ENCODE peak calls at places on chromosomes 2 and 18, in nine cellular contexts. Y is hepatocyte; F is activated CD4-positive, alpha-beta T cell treated with anti-CD3 and anti-CD28 coated beads for 48 hours; Q is SK-N-SH; S is non-pigmented ciliary epithelial cell; U is fibroblast of villous mesenchyme; R is colonic mucosa; B is naive B cell; G is NT2/D1. J is an unnamed sample.

GRCh38 chr2:70123051-70123828 is 36.0 kb downstream of the PCBP1 start:
- DNase-seq in Y (peak), F (no peak), Q (no peak), S (no peak), U (peak), R (peak), B (no peak), G (peak), J (no peak)

GRCh38 chr18:22872894-22873537 is 60.1 kb upstream of the RBBP8 start:
- DNase-seq in Y (peak), F (no peak), Q (no peak), S (no peak), U (peak), R (no peak), B (no peak), G (no peak), J (peak)

GRCh38 chr2:9231291-9232165 is 24.9 kb downstream of the ASAP2 start:
- DNase-seq in Y (no peak), F (no peak), Q (no peak), S (no peak), U (no peak), R (peak), B (no peak), G (no peak), J (peak)

GRCh38 chr2:115412501-115412900 is 970.1 kb downstream of the DPP10 start:
- DNase-seq in Y (no peak), F (no peak), Q (no peak), S (no peak), U (no peak), R (no peak), B (no peak), G (no peak), J (peak)

GRCh38 chr2:229057997-229058553 is 213.0 kb downstream of the PID1 start:
- DNase-seq in Y (no peak), F (no peak), Q (no peak), S (no peak), U (no peak), R (no peak), B (no peak), G (no peak), J (no peak)

GRCh38 chr2:51219468-51219867 is 187.5 kb upstream of the NRXN1 start:
- DNase-seq in Y (no peak), F (no peak), Q (no peak), S (peak), U (no peak), R (no peak), B (no peak), G (no peak), J (no peak)

GRCh38 chr2:29719626-29720025 is 201.8 kb downstream of the ALK start:
- DNase-seq in Y (no peak), F (no peak), Q (no peak), S (no peak), U (no peak), R (no peak), B (no peak), G (no peak), J (no peak)

GRCh38 chr2:169693344-169693743 is 861 bp downstream of the CFAP210 start:
- DNase-seq in Y (no peak), F (no peak), Q (peak), S (no peak), U (no peak), R (no peak), B (peak), G (no peak), J (peak)

GRCh38 chr2:142892715-142893114 is 15.3 kb downstream of the KYNU start:
- DNase-seq in Y (no peak), F (no peak), Q (no peak), S (no peak), U (no peak), R (no peak), B (no peak), G (no peak), J (peak)

GRCh38 chr18:10099539-10100140 is 185.8 kb downstream of the VAPA start:
- DNase-seq in Y (no peak), F (no peak), Q (no peak), S (no peak), U (peak), R (no peak), B (no peak), G (no peak), J (no peak)

GRCh38 chr2:165778653-165779451 is 15.2 kb downstream of the GALNT3 start:
- DNase-seq in Y (no peak), F (peak), Q (no peak), S (no peak), U (no peak), R (no peak), B (no peak), G (peak), J (peak)

GRCh38 chr2:105934467-105934866 is 189.8 kb downstream of the NCK2 start:
- DNase-seq in Y (peak), F (peak), Q (no peak), S (no peak), U (no peak), R (no peak), B (no peak), G (no peak), J (no peak)

GRCh38 chr2:240507778-240508251 is 50.0 kb downstream of the ANKMY1 start:
- DNase-seq in Y (peak), F (no peak), Q (peak), S (no peak), U (no peak), R (no peak), B (no peak), G (no peak), J (no peak)

GRCh38 chr2:157334335-157334734 is 8.7 kb upstream of the ERMN start:
- DNase-seq in Y (no peak), F (no peak), Q (no peak), S (no peak), U (no peak), R (no peak), B (no peak), G (no peak), J (no peak)

GRCh38 chr2:30629866-30630265 is 177.4 kb downstream of the CAPN13 start:
- DNase-seq in Y (peak), F (no peak), Q (no peak), S (peak), U (peak), R (no peak), B (no peak), G (no peak), J (no peak)

GRCh38 chr2:40957508-40957907 is 505.6 kb upstream of the SLC8A1 start:
- DNase-seq in Y (no peak), F (no peak), Q (no peak), S (no peak), U (no peak), R (no peak), B (peak), G (no peak), J (no peak)

GRCh38 chr2:222709191-222709891 is 37.9 kb downstream of the MOGAT1 start:
- DNase-seq in Y (peak), F (peak), Q (no peak), S (peak), U (peak), R (peak), B (no peak), G (no peak), J (peak)

GRCh38 chr18:22503803-22504202 is 86.1 kb upstream of the CTAGE1 start:
- DNase-seq in Y (peak), F (no peak), Q (no peak), S (peak), U (peak), R (no peak), B (no peak), G (no peak), J (no peak)

GRCh38 chr2:229205704-229206103 is 65.4 kb downstream of the PID1 start:
- DNase-seq in Y (no peak), F (no peak), Q (no peak), S (no peak), U (peak), R (no peak), B (no peak), G (no peak), J (peak)

GRCh38 chr2:241223211-241224067 is 35.0 kb downstream of the ANO7 start:
- DNase-seq in Y (no peak), F (peak), Q (no peak), S (no peak), U (peak), R (no peak), B (no peak), G (no peak), J (no peak)

GRCh38 chr2:64939332-64939917 is 49.8 kb upstream of the SLC1A4 start:
- DNase-seq in Y (no peak), F (no peak), Q (peak), S (no peak), U (no peak), R (no peak), B (peak), G (no peak), J (no peak)

GRCh38 chr2:134052173-134052572 is 201.7 kb upstream of the MGAT5 start:
- DNase-seq in Y (no peak), F (no peak), Q (no peak), S (no peak), U (no peak), R (no peak), B (no peak), G (no peak), J (no peak)

GRCh38 chr2:46336560-46336959 is 39.4 kb downstream of the EPAS1 start:
- DNase-seq in Y (no peak), F (no peak), Q (no peak), S (no peak), U (peak), R (no peak), B (no peak), G (no peak), J (peak)

GRCh38 chr2:205712508-205712907 is 30.2 kb downstream of the NRP2 start:
- DNase-seq in Y (no peak), F (no peak), Q (no peak), S (peak), U (peak), R (no peak), B (peak), G (no peak), J (peak)

GRCh38 chr2:113873867-113874266 is 16.0 kb upstream of the ACTR3 start:
- DNase-seq in Y (no peak), F (no peak), Q (no peak), S (no peak), U (no peak), R (no peak), B (no peak), G (no peak), J (no peak)

GRCh38 chr2:238754259-238754658 is 93.6 kb upstream of the TWIST2 start:
- DNase-seq in Y (no peak), F (no peak), Q (no peak), S (no peak), U (no peak), R (no peak), B (no peak), G (no peak), J (peak)

GRCh38 chr2:179861027-179861776 is at the start of gene ZNF385B:
- DNase-seq in Y (peak), F (peak), Q (peak), S (no peak), U (no peak), R (no peak), B (no peak), G (no peak), J (peak)

GRCh38 chr2:74708883-74709282 is 54.8 kb downstream of the SEMA4F start:
- DNase-seq in Y (no peak), F (no peak), Q (no peak), S (peak), U (peak), R (no peak), B (no peak), G (no peak), J (no peak)

GRCh38 chr18:683531-683930 is 26.1 kb downstream of the TYMS start:
- DNase-seq in Y (no peak), F (no peak), Q (no peak), S (no peak), U (no peak), R (no peak), B (no peak), G (no peak), J (no peak)

GRCh38 chr2:130336877-130337734 is 5.6 kb upstream of the IMP4 start:
- DNase-seq in Y (peak), F (peak), Q (peak), S (no peak), U (peak), R (peak), B (peak), G (peak), J (peak)

GRCh38 chr2:74867841-74868658 is 34.1 kb downstream of the HK2 start:
- DNase-seq in Y (peak), F (no peak), Q (no peak), S (peak), U (peak), R (no peak), B (no peak), G (no peak), J (no peak)

GRCh38 chr18:25650201-25650941 is 298.4 kb upstream of the ZNF521 start:
- DNase-seq in Y (no peak), F (no peak), Q (no peak), S (peak), U (peak), R (no peak), B (no peak), G (no peak), J (peak)

GRCh38 chr2:164826293-164827243 is 15.1 kb downstream of the COBLL1 start:
- DNase-seq in Y (peak), F (no peak), Q (peak), S (no peak), U (peak), R (peak), B (no peak), G (no peak), J (peak)

J was measured in DMS53.